ENCODE peak calls at places on chromosomes 11 and 22, in five cellular contexts. O is ovary, C is heart left ventricle, F is sigmoid colon, H is fibroblast of mammary gland. Y is an unnamed sample.

GRCh38 chr11:70078095-70078795 is at the start of gene ANO1:
- DNase-seq in O (no peak), C (no peak), F (peak; percentile 53), H (no peak), Y (peak; percentile 51)

GRCh38 chr11:72743321-72744221 is 8.6 kb downstream of the ARAP1 start:
- DNase-seq in O (no peak), C (no peak), F (no peak), H (no peak), Y (no peak)

GRCh38 chr11:109039611-109040010 is 374.7 kb downstream of the DDX10 start:
- DNase-seq in O (no peak), C (no peak), F (no peak), H (peak; percentile 7), Y (no peak)

GRCh38 chr11:121929581-121929980 is 186.4 kb downstream of the BLID start:
- DNase-seq in O (peak; percentile 58), C (peak; percentile 28), F (no peak), H (peak; percentile 28), Y (peak; percentile 48)

GRCh38 chr22:31340765-31341247 is 5.3 kb downstream of the PATZ1 start:
- DNase-seq in O (no peak), C (no peak), F (no peak), H (no peak), Y (no peak)

GRCh38 chr11:110243804-110244203 is 52.6 kb downstream of the RDX start:
- DNase-seq in O (no peak), C (no peak), F (no peak), H (no peak), Y (no peak)

GRCh38 chr11:95559899-95560298 is 229.7 kb downstream of the FAM76B start:
- DNase-seq in O (no peak), C (no peak), F (no peak), H (no peak), Y (no peak)

GRCh38 chr11:69443968-69444364 is 37.5 kb upstream of the LINC01488 start:
- DNase-seq in O (no peak), C (peak; percentile 46), F (no peak), H (peak; percentile 62), Y (no peak)

GRCh38 chr11:45413156-45413833 is 127.2 kb upstream of the SYT13 start:
- DNase-seq in O (no peak), C (no peak), F (no peak), H (no peak), Y (peak; percentile 32)

GRCh38 chr11:73266644-73267015 is 5.5 kb upstream of the P2RY6 start:
- DNase-seq in O (no peak), C (no peak), F (peak; percentile 48), H (no peak), Y (peak; percentile 0)

GRCh38 chr11:85886089-85887056 is 31.2 kb downstream of the CCDC83 start:
- DNase-seq in O (no peak), C (no peak), F (no peak), H (peak; percentile 57), Y (no peak)

GRCh38 chr11:34840736-34841386 is 75.3 kb downstream of the APIP start:
- DNase-seq in O (no peak), C (no peak), F (no peak), H (peak; percentile 49), Y (no peak)

GRCh38 chr11:66476841-66477251 is 3.4 kb upstream of the DPP3 start:
- DNase-seq in O (no peak), C (no peak), F (no peak), H (no peak), Y (peak; percentile 26)

GRCh38 chr11:103648670-103649400 is 387.6 kb upstream of the DDI1 start:
- DNase-seq in O (no peak), C (no peak), F (no peak), H (peak; percentile 34), Y (no peak)

GRCh38 chr22:20099099-20099711 is 16.7 kb upstream of the RANBP1 start:
- DNase-seq in O (no peak), C (no peak), F (no peak), H (no peak), Y (no peak)

DNA sequence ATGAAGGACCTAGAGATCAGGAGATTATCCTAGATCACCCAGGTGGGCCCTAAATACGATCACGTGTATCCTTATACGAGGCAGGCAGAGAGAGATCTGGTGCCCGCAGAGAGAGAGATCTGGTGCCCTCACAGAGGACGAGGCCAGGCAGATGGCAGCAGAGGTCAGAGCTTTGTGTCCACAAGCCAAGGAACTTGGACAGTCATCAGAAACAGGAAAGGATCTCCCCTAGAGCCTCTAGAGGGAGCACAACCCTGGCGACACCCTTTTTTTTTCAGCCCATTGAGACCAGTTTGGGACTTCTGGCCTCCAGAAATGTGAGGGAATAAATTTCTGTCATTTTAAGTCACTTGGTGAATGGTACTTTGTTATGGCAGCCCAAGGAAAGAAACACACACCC is 25.5 kb upstream of the TIMP3 start:
- DNase-seq in O (no peak), C (no peak), F (no peak), H (no peak), Y (no peak)
- TF ChIP-seq CTCF in O (no peak), C (peak; percentile 14), F (no peak), H (peak; percentile 47), Y (peak; percentile 12)

DNA sequence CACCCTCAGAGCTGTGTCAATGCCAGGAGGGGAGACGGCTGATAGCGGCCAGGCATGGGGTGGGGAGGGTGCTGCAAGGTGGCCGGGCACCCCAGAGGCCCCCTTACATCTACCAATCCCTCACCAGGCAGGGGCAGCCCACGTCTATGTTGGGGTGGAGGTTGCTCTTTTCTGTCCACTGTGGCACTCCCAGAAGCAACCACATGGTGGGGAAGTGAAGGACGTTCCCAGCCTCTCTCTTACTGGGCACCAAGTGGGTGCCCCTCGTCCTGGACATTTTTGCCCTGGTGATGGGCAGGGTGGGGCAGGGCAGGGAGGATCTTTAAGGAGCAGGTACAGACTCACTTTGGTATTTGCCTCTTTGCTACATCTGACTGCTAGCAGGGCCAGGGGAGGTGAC is 47.5 kb downstream of the NECTIN1 start:
- DNase-seq in O (no peak), C (no peak), F (no peak), H (no peak), Y (no peak)
- TF ChIP-seq CTCF in O (no peak), C (peak; percentile 24), F (no peak), H (no peak), Y (no peak)

GRCh38 chr22:29121124-29121523 is 48.3 kb downstream of the KREMEN1 start:
- DNase-seq in O (no peak), C (no peak), F (no peak), H (peak; percentile 26), Y (no peak)

GRCh38 chr22:29116397-29117123 is 43.7 kb downstream of the KREMEN1 start:
- DNase-seq in O (no peak), C (no peak), F (no peak), H (no peak), Y (no peak)

GRCh38 chr22:29115682-29116313 is 43.0 kb downstream of the KREMEN1 start:
- DNase-seq in O (no peak), C (no peak), F (no peak), H (no peak), Y (no peak)

GRCh38 chr22:29114392-29114791 is 41.6 kb downstream of the KREMEN1 start:
- DNase-seq in O (no peak), C (no peak), F (no peak), H (no peak), Y (no peak)

GRCh38 chr22:29117799-29118477 is 45.1 kb downstream of the KREMEN1 start:
- DNase-seq in O (no peak), C (no peak), F (no peak), H (peak; percentile 67), Y (no peak)
- TF ChIP-seq CTCF in O (no peak), C (no peak), F (no peak), H (no peak), Y (no peak)

DNA sequence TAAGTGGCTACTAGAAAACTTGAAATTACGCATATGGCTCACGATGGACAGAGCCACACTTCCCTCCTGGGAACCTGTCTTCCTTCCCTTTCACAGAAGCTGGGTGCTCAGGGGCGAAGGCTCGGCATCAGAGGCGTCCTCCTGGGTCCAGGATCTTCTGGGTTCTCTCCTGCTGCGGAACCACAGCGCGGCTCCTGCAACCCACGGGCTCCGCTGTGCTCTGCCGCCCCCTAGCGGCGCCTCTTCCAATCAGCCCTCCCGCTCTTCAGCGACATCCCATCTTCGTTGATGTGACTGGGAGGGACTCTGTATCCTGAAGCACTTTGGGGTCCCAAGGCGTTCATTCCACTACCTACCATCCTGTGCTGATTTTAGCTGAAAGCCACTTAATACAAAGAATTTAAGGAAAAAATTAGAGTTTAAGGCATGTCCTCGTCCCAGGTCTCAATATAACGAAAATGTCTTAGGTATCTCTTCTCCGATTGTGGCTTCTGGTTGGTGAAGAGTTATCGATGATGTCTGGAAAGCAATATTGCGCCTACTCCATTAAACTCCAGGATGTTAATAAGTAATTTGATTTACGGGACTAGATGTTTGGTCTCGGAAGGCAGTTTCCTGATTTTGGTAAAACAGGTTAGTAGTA is 14.8 kb upstream of the RPS3 start:
- DNase-seq in O (peak; percentile 88), C (peak; percentile 79), F (peak; percentile 87), H (peak; percentile 57), Y (peak; percentile 85)
- TF ChIP-seq CTCF in O (peak; percentile 91), C (peak; percentile 95), F (peak; percentile 97), H (peak; percentile 93), Y (peak; percentile 97)